ENCODE peak calls at places on chromosomes 11 and 22, in four cellular contexts. X is adrenal gland, F is transverse colon, C is tibial nerve. H is an unnamed sample.
A peak's percentile ranks its signal among the peaks of the same experiment; 100 is the strongest.

GRCh38 chr22:40261783-40262182 is 84.1 kb downstream of the TNRC6B start:
- DNase-seq in X (no peak), F (no peak), C (no peak), H (no peak)

GRCh38 chr11:95341246-95341645 is 110.2 kb upstream of the SESN3 start:
- DNase-seq in X (no peak), F (no peak), C (no peak), H (no peak)

GRCh38 chr11:70908223-70908622 is 344.2 kb downstream of the SHANK2 start:
- DNase-seq in X (no peak), F (no peak), C (no peak), H (no peak)

GRCh38 chr11:67631427-67631826 is 1.7 kb upstream of the NUDT8 start:
- DNase-seq in X (no peak), F (peak; percentile 51), C (no peak), H (no peak)

GRCh38 chr11:65505434-65506315 is 6.8 kb downstream of the MALAT1 start:
- DNase-seq in X (peak; percentile 72), F (no peak), C (peak; percentile 41), H (no peak)

GRCh38 chr11:118896921-118897591 is 13.4 kb downstream of the CXCR5 start:
- DNase-seq in X (no peak), F (peak; percentile 6), C (no peak), H (no peak)

GRCh38 chr22:32841175-32841574 is 39.7 kb downstream of the TIMP3 start:
- DNase-seq in X (no peak), F (no peak), C (no peak), H (no peak)

GRCh38 chr11:14907411-14908213 is 15.6 kb upstream of the CYP2R1 start:
- DNase-seq in X (peak; percentile 83), F (peak; percentile 90), C (peak; percentile 80), H (peak; percentile 74)

GRCh38 chr11:75241906-75242644 is 1.5 kb downstream of the TPBGL start:
- DNase-seq in X (no peak), F (no peak), C (no peak), H (no peak)

GRCh38 chr11:123145220-123145619 is 49.8 kb downstream of the CLMP start:
- DNase-seq in X (peak; percentile 90), F (no peak), C (peak; percentile 38), H (no peak)

GRCh38 chr11:94675239-94675638 is 92.9 kb upstream of the AMOTL1 start:
- DNase-seq in X (no peak), F (no peak), C (no peak), H (no peak)

GRCh38 chr11:127627629-127628462 is 627.3 kb upstream of the KIRREL3 start:
- DNase-seq in X (no peak), F (peak; percentile 79), C (no peak), H (no peak)

GRCh38 chr22:36220457-36220921 is 18.8 kb downstream of the APOL2 start:
- DNase-seq in X (no peak), F (no peak), C (peak; percentile 55), H (no peak)

GRCh38 chr11:106679633-106680032 is 338.6 kb downstream of the GUCY1A2 start:
- DNase-seq in X (no peak), F (no peak), C (no peak), H (no peak)

GRCh38 chr11:79352304-79352703 is 88.5 kb downstream of the TENM4 start:
- DNase-seq in X (no peak), F (no peak), C (no peak), H (no peak)

GRCh38 chr22:22362939-22363338 is 118.4 kb downstream of the VPREB1 start:
- DNase-seq in X (no peak), F (no peak), C (no peak), H (no peak)

GRCh38 chr11:27282141-27282590 is 80.8 kb downstream of the CCDC34 start:
- DNase-seq in X (peak; percentile 67), F (no peak), C (peak; percentile 23), H (no peak)

GRCh38 chr11:69925366-69926196 is 106.4 kb upstream of the FGF3 start:
- DNase-seq in X (no peak), F (no peak), C (no peak), H (no peak)

GRCh38 chr11:19802773-19803293 is 90.2 kb downstream of the NAV2 start:
- DNase-seq in X (no peak), F (no peak), C (no peak), H (no peak)

GRCh38 chr11:125079151-125079877 is 16.2 kb downstream of the SLC37A2 start:
- DNase-seq in X (no peak), F (no peak), C (no peak), H (no peak)

GRCh38 chr11:68843703-68844312 is 2.1 kb upstream of the CPT1A start:
- DNase-seq in X (peak; percentile 82), F (peak; percentile 95), C (no peak), H (peak; percentile 64)

GRCh38 chr11:118912742-118913410 is 12.8 kb downstream of the BCL9L start:
- DNase-seq in X (peak; percentile 57), F (peak; percentile 62), C (no peak), H (no peak)

GRCh38 chr11:12235549-12235944 is 125.2 kb downstream of the MICAL2 start:
- DNase-seq in X (no peak), F (no peak), C (no peak), H (no peak)

GRCh38 chr11:114044042-114044871 is 15.3 kb upstream of the ZBTB16 start:
- DNase-seq in X (no peak), F (peak; percentile 76), C (no peak), H (no peak)

GRCh38 chr11:110712643-110713468 is 619 bp upstream of the ARHGAP20 start:
- DNase-seq in X (peak; percentile 48), F (peak; percentile 10), C (peak; percentile 49), H (no peak)

GRCh38 chr22:40281717-40282116 is 64.6 kb upstream of the ADSL start:
- DNase-seq in X (no peak), F (no peak), C (no peak), H (no peak)

GRCh38 chr22:20109411-20110358 is 6.2 kb upstream of the RANBP1 start:
- DNase-seq in X (no peak), F (no peak), C (no peak), H (no peak)

GRCh38 chr11:18277560-18278271 is 11.7 kb downstream of the SAA1 start:
- DNase-seq in X (no peak), F (no peak), C (peak; percentile 60), H (no peak)

GRCh38 chr11:46374815-46375214 is 6.7 kb upstream of the MDK start:
- DNase-seq in X (no peak), F (no peak), C (no peak), H (no peak)

GRCh38 chr11:45751430-45751829 is 53.5 kb upstream of the SLC35C1 start:
- DNase-seq in X (no peak), F (no peak), C (no peak), H (no peak)

GRCh38 chr11:61773826-61774225 is 18.6 kb downstream of the TMEM258 start:
- DNase-seq in X (no peak), F (no peak), C (no peak), H (no peak)
- H3K4me1 ChIP-seq in X (peaks cover 11% of the 10 kb centered on the region), F (peaks cover 10% of the 10 kb centered on the region), C (peaks cover 10% of the 10 kb centered on the region), H (peaks cover 20% of the 10 kb centered on the region)

DNA sequence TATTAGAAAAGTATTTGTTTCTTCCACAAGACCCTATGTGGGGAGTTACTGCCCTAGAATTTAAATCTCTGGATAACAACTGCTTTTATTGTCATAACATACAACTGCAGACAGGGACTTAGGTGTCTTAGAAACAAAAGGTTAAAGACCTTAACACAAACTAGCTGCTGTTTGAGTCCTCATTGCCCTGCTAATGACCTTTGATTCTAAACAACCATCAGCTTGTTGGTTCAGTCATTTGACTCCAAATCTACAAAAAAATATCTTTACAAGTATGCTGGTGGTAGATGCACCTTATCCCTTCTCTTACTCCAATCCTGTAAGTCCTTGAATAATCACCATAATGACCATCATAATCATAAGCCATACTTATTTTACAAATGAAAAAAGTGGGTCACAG is 377.4 kb upstream of the PITPNB start:
- DNase-seq in X (no peak), F (no peak), C (no peak), H (no peak)
- TF ChIP-seq CTCF in X (no peak), F (no peak), C (no peak), H (no peak)

GRCh38 chr22:42701694-42702093 is 19.0 kb downstream of the A4GALT start:
- DNase-seq in X (no peak), F (no peak), C (no peak), H (no peak)
- H3K27ac ChIP-seq in X (no peak overlapping the region), F (no peak overlapping the region), C (no peak overlapping the region), H (no peak overlapping the region)

DNA sequence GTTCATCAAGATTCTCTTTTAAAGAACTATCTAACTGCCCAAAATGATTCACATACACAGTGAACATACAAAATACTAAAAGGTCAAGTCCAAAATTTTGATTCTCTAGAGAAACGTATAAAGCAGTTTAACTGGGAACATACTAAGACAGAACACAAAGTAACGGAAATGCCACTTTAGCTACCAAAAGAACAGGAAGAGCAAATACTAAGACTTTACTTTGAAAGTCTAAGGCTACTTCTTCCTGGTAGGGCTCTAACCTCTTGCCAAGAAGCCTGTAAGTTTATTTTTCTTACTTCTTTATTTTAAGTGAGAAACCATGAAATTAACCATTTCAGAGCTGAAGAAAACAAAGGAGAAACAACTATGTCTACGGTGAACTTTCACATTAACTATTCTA is 6.2 kb downstream of the PICALM start:
- DNase-seq in X (no peak), F (no peak), C (no peak), H (no peak)
- H3K4me1 ChIP-seq in X (peaks cover 73% of the 10 kb centered on the region), F (peaks cover 39% of the 10 kb centered on the region), C (peaks cover 28% of the 10 kb centered on the region), H (peaks cover 74% of the 10 kb centered on the region)

GRCh38 chr11:8055111-8055835 is 25.7 kb upstream of the TUB start:
- DNase-seq in X (peak; percentile 16), F (no peak), C (no peak), H (no peak)
- TF ChIP-seq CTCF in X (no peak), F (no peak), C (no peak), H (no peak)